ENCODE peak calls at places on chromosome 1, in six cellular contexts. K is left ventricle myocardium inferior, T is NCI-H748 treated with DMSO at 0.1 percent for 48 hours, U is suprapubic skin, M is COR-L47, V is heart right ventricle. J is an unnamed sample.

GRCh38 chr1:15884477-15884876 is 37.0 kb downstream of the SPEN start:
- DNase-seq in K (no peak), T (no peak), U (no peak), M (no peak), V (no peak), J (no peak)

GRCh38 chr1:61887921-61888564 is 145.8 kb downstream of the PATJ start:
- DNase-seq in K (peak), T (no peak), U (no peak), M (no peak), V (peak), J (no peak)

GRCh38 chr1:189899686-189900495 is 577.8 kb downstream of the BRINP3 start:
- DNase-seq in K (no peak), T (peak), U (no peak), M (peak), V (no peak), J (no peak)

GRCh38 chr1:43536196-43536863 is 5.6 kb downstream of the PTPRF start:
- DNase-seq in K (no peak), T (no peak), U (no peak), M (no peak), V (no peak), J (peak)

GRCh38 chr1:11473635-11474034 is 5.3 kb upstream of the DISP3 start:
- DNase-seq in K (no peak), T (no peak), U (no peak), M (no peak), V (no peak), J (peak)

GRCh38 chr1:166391677-166392076 is 224.9 kb upstream of the FAM78B start:
- DNase-seq in K (no peak), T (no peak), U (no peak), M (no peak), V (no peak), J (no peak)

GRCh38 chr1:54474500-54475235 is 68.5 kb upstream of the SSBP3 start:
- DNase-seq in K (no peak), T (no peak), U (no peak), M (no peak), V (peak), J (no peak)

GRCh38 chr1:64966158-64966963 is at the start of gene JAK1:
- DNase-seq in K (peak), T (peak), U (peak), M (peak), V (peak), J (peak)

GRCh38 chr1:109050228-109050995 is 8.5 kb upstream of the WDR47 start:
- DNase-seq in K (no peak), T (no peak), U (no peak), M (no peak), V (no peak), J (no peak)

GRCh38 chr1:15584489-15585363 is at the start of gene AGMAT:
- DNase-seq in K (peak), T (no peak), U (no peak), M (no peak), V (no peak), J (peak)

GRCh38 chr1:110976089-110976488 is 12.4 kb upstream of the LRIF1 start:
- DNase-seq in K (no peak), T (no peak), U (no peak), M (no peak), V (no peak), J (no peak)

GRCh38 chr1:39050001-39050400 is 23.9 kb downstream of the NDUFS5 start:
- DNase-seq in K (no peak), T (no peak), U (peak), M (no peak), V (no peak), J (no peak)

GRCh38 chr1:210250998-210251679 is 18.5 kb downstream of the SERTAD4 start:
- DNase-seq in K (peak), T (peak), U (peak), M (peak), V (peak), J (peak)

GRCh38 chr1:69913967-69914366 is 291.4 kb downstream of the LRRC40 start:
- DNase-seq in K (no peak), T (no peak), U (no peak), M (no peak), V (peak), J (no peak)

GRCh38 chr1:223152399-223152798 is 9.4 kb upstream of the TLR5 start:
- DNase-seq in K (no peak), T (no peak), U (no peak), M (no peak), V (no peak), J (no peak)

GRCh38 chr1:67675800-67676199 is 9.2 kb upstream of the GADD45A start:
- DNase-seq in K (no peak), T (no peak), U (no peak), M (no peak), V (no peak), J (no peak)

GRCh38 chr1:243742814-243743213 is 107.2 kb downstream of the AKT3 start:
- DNase-seq in K (no peak), T (no peak), U (no peak), M (no peak), V (no peak), J (no peak)

GRCh38 chr1:20792177-20792576 is 5.1 kb upstream of the HP1BP3 start:
- DNase-seq in K (no peak), T (no peak), U (no peak), M (no peak), V (no peak), J (no peak)

GRCh38 chr1:68819190-68819829 is 322.4 kb upstream of the DEPDC1 start:
- DNase-seq in K (no peak), T (peak), U (no peak), M (peak), V (no peak), J (no peak)

GRCh38 chr1:3306583-3307285 is 147.7 kb upstream of the ARHGEF16 start:
- DNase-seq in K (no peak), T (no peak), U (no peak), M (no peak), V (no peak), J (no peak)

GRCh38 chr1:15508700-15509487 is 15.1 kb downstream of the CASP9 start:
- DNase-seq in K (no peak), T (no peak), U (no peak), M (no peak), V (no peak), J (no peak)

GRCh38 chr1:234114648-234115307 is 210.3 kb downstream of the SLC35F3 start:
- DNase-seq in K (no peak), T (peak), U (no peak), M (peak), V (peak), J (peak)

GRCh38 chr1:206684478-206685255 is at the start of gene MAPKAPK2:
- DNase-seq in K (peak), T (peak), U (peak), M (peak), V (peak), J (peak)

GRCh38 chr1:8343464-8344001 is 25.6 kb downstream of the SLC45A1 start:
- DNase-seq in K (peak), T (no peak), U (peak), M (no peak), V (peak), J (peak)

GRCh38 chr1:9275567-9276034 is 17.1 kb upstream of the SPSB1 start:
- DNase-seq in K (no peak), T (no peak), U (no peak), M (no peak), V (no peak), J (peak)

GRCh38 chr1:210123924-210124589 is 108.5 kb upstream of the SERTAD4 start:
- DNase-seq in K (no peak), T (no peak), U (no peak), M (no peak), V (no peak), J (no peak)

GRCh38 chr1:53362270-53362669 is 34.4 kb upstream of the LRP8 start:
- DNase-seq in K (no peak), T (no peak), U (peak), M (no peak), V (no peak), J (no peak)

GRCh38 chr1:21329209-21329844 is 39.1 kb upstream of the ECE1 start:
- DNase-seq in K (no peak), T (no peak), U (no peak), M (no peak), V (no peak), J (peak)

GRCh38 chr1:91314643-91315042 is 90.0 kb downstream of the HFM1 start:
- DNase-seq in K (no peak), T (no peak), U (no peak), M (no peak), V (no peak), J (no peak)

GRCh38 chr1:156641761-156642264 is at the start of gene BCAN:
- DNase-seq in K (peak), T (peak), U (no peak), M (no peak), V (no peak), J (no peak)

GRCh38 chr1:93613895-93614294 is 67.7 kb downstream of the BCAR3 start:
- DNase-seq in K (peak), T (no peak), U (no peak), M (no peak), V (peak), J (no peak)

GRCh38 chr1:116763116-116763786 is 9.0 kb downstream of the CD2 start:
- DNase-seq in K (no peak), T (no peak), U (no peak), M (no peak), V (no peak), J (no peak)

GRCh38 chr1:58874757-58875755 is 91.2 kb upstream of the JUN start:
- DNase-seq in K (peak), T (peak), U (no peak), M (peak), V (no peak), J (peak)

GRCh38 chr1:41954533-41954944 is 35.8 kb upstream of the HIVEP3 start:
- DNase-seq in K (no peak), T (no peak), U (no peak), M (no peak), V (no peak), J (peak)

GRCh38 chr1:119565131-119565772 is 58.2 kb downstream of the HSD3B1 start:
- DNase-seq in K (no peak), T (peak), U (no peak), M (no peak), V (no peak), J (no peak)

GRCh38 chr1:53541263-53541625 is 82.0 kb downstream of the DMRTB1 start:
- DNase-seq in K (no peak), T (no peak), U (no peak), M (no peak), V (no peak), J (no peak)

GRCh38 chr1:81467433-81467832 is 333.3 kb upstream of the ADGRL2 start:
- DNase-seq in K (no peak), T (no peak), U (no peak), M (no peak), V (no peak), J (no peak)

GRCh38 chr1:10692401-10693021 is 103.9 kb downstream of the CASZ1 start:
- DNase-seq in K (no peak), T (no peak), U (no peak), M (no peak), V (peak), J (peak)

GRCh38 chr1:54176621-54177327 is 23.1 kb downstream of the CYB5RL start:
- DNase-seq in K (no peak), T (no peak), U (no peak), M (no peak), V (no peak), J (no peak)